ENCODE peak calls at places on chromosomes 12 and 14, in five cellular contexts. One of them, this sample, is unnamed.

GRCh38 chr12:110561471-110562201 is 21.5 kb downstream of the PPTC7 start:
- DNase-seq in AG20443: peak
- DNase-seq in activated T-cell treated with anti-CD3 and anti-CD28 coated beads for 24 hours: no peak
- DNase-seq in NCI-H1694 treated with DMSO at 0.1 percent for 48 hours: no peak
- DNase-seq in progenitor cell of endocrine pancreas: no peak
- DNase-seq in this sample: no peak

GRCh38 chr14:36344211-36344610 is 23.8 kb upstream of the MBIP start:
- DNase-seq in AG20443: no peak
- DNase-seq in activated T-cell treated with anti-CD3 and anti-CD28 coated beads for 24 hours: no peak
- DNase-seq in NCI-H1694 treated with DMSO at 0.1 percent for 48 hours: no peak
- DNase-seq in progenitor cell of endocrine pancreas: no peak
- DNase-seq in this sample: no peak

GRCh38 chr14:65137648-65138317 is 35.5 kb upstream of the MAX start:
- DNase-seq in AG20443: no peak
- DNase-seq in activated T-cell treated with anti-CD3 and anti-CD28 coated beads for 24 hours: no peak
- DNase-seq in NCI-H1694 treated with DMSO at 0.1 percent for 48 hours: peak
- DNase-seq in progenitor cell of endocrine pancreas: no peak
- DNase-seq in this sample: no peak

GRCh38 chr14:87967496-87967895 is 25.5 kb downstream of the GALC start:
- DNase-seq in AG20443: no peak
- DNase-seq in activated T-cell treated with anti-CD3 and anti-CD28 coated beads for 24 hours: no peak
- DNase-seq in NCI-H1694 treated with DMSO at 0.1 percent for 48 hours: no peak
- DNase-seq in progenitor cell of endocrine pancreas: no peak
- DNase-seq in this sample: no peak

GRCh38 chr12:114809132-114809531 is 125.2 kb upstream of the TBX3 start:
- DNase-seq in AG20443: no peak
- DNase-seq in activated T-cell treated with anti-CD3 and anti-CD28 coated beads for 24 hours: no peak
- DNase-seq in NCI-H1694 treated with DMSO at 0.1 percent for 48 hours: no peak
- DNase-seq in progenitor cell of endocrine pancreas: no peak
- DNase-seq in this sample: no peak

GRCh38 chr12:131088701-131089525 is 135.2 kb downstream of the ADGRD1 start:
- DNase-seq in AG20443: no peak
- DNase-seq in activated T-cell treated with anti-CD3 and anti-CD28 coated beads for 24 hours: no peak
- DNase-seq in NCI-H1694 treated with DMSO at 0.1 percent for 48 hours: no peak
- DNase-seq in progenitor cell of endocrine pancreas: peak
- DNase-seq in this sample: no peak

GRCh38 chr12:124381454-124382207 is 86.7 kb downstream of the RFLNA start:
- DNase-seq in AG20443: peak
- DNase-seq in activated T-cell treated with anti-CD3 and anti-CD28 coated beads for 24 hours: no peak
- DNase-seq in NCI-H1694 treated with DMSO at 0.1 percent for 48 hours: no peak
- DNase-seq in progenitor cell of endocrine pancreas: no peak
- DNase-seq in this sample: no peak

GRCh38 chr14:58898655-58899316 is 261.0 kb downstream of the DACT1 start:
- DNase-seq in AG20443: peak
- DNase-seq in activated T-cell treated with anti-CD3 and anti-CD28 coated beads for 24 hours: no peak
- DNase-seq in NCI-H1694 treated with DMSO at 0.1 percent for 48 hours: no peak
- DNase-seq in progenitor cell of endocrine pancreas: no peak
- DNase-seq in this sample: no peak

GRCh38 chr14:28294834-28295440 is 471.6 kb upstream of the FOXG1 start:
- DNase-seq in AG20443: no peak
- DNase-seq in activated T-cell treated with anti-CD3 and anti-CD28 coated beads for 24 hours: no peak
- DNase-seq in NCI-H1694 treated with DMSO at 0.1 percent for 48 hours: peak
- DNase-seq in progenitor cell of endocrine pancreas: no peak
- DNase-seq in this sample: no peak

GRCh38 chr12:67362526-67362925 is 93.4 kb downstream of the CAND1 start:
- DNase-seq in AG20443: no peak
- DNase-seq in activated T-cell treated with anti-CD3 and anti-CD28 coated beads for 24 hours: no peak
- DNase-seq in NCI-H1694 treated with DMSO at 0.1 percent for 48 hours: no peak
- DNase-seq in progenitor cell of endocrine pancreas: no peak
- DNase-seq in this sample: no peak

GRCh38 chr14:71803539-71804260 is 128.5 kb upstream of the RGS6 start:
- DNase-seq in AG20443: no peak
- DNase-seq in activated T-cell treated with anti-CD3 and anti-CD28 coated beads for 24 hours: no peak
- DNase-seq in NCI-H1694 treated with DMSO at 0.1 percent for 48 hours: no peak
- DNase-seq in progenitor cell of endocrine pancreas: no peak
- DNase-seq in this sample: no peak

GRCh38 chr12:43586646-43587245 is 34.7 kb upstream of the ADAMTS20 start:
- DNase-seq in AG20443: no peak
- DNase-seq in activated T-cell treated with anti-CD3 and anti-CD28 coated beads for 24 hours: no peak
- DNase-seq in NCI-H1694 treated with DMSO at 0.1 percent for 48 hours: no peak
- DNase-seq in progenitor cell of endocrine pancreas: no peak
- DNase-seq in this sample: no peak

GRCh38 chr12:108773798-108774788 is 42.8 kb upstream of the CORO1C start:
- DNase-seq in AG20443: peak
- DNase-seq in activated T-cell treated with anti-CD3 and anti-CD28 coated beads for 24 hours: no peak
- DNase-seq in NCI-H1694 treated with DMSO at 0.1 percent for 48 hours: peak
- DNase-seq in progenitor cell of endocrine pancreas: no peak
- DNase-seq in this sample: no peak

GRCh38 chr12:27564612-27565213 is 40.7 kb downstream of the PPFIBP1 start:
- DNase-seq in AG20443: no peak
- DNase-seq in activated T-cell treated with anti-CD3 and anti-CD28 coated beads for 24 hours: no peak
- DNase-seq in NCI-H1694 treated with DMSO at 0.1 percent for 48 hours: no peak
- DNase-seq in progenitor cell of endocrine pancreas: no peak
- DNase-seq in this sample: no peak

GRCh38 chr14:75667099-75667498 is 6.1 kb downstream of the TTLL5 start:
- DNase-seq in AG20443: no peak
- DNase-seq in activated T-cell treated with anti-CD3 and anti-CD28 coated beads for 24 hours: no peak
- DNase-seq in NCI-H1694 treated with DMSO at 0.1 percent for 48 hours: peak
- DNase-seq in progenitor cell of endocrine pancreas: no peak
- DNase-seq in this sample: no peak

GRCh38 chr14:48890333-48890732 is 695.8 kb downstream of the RPS29 start:
- DNase-seq in AG20443: no peak
- DNase-seq in activated T-cell treated with anti-CD3 and anti-CD28 coated beads for 24 hours: no peak
- DNase-seq in NCI-H1694 treated with DMSO at 0.1 percent for 48 hours: no peak
- DNase-seq in progenitor cell of endocrine pancreas: no peak
- DNase-seq in this sample: no peak

This sample was measured in NCI-H2227 treated with DMSO at 0.1 percent for 48 hours.